ENCODE peak calls at places on chromosome 9, in five cellular contexts. I, E, F, M and B are unnamed samples.

GRCh38 chr9:34072868-34073590 is 24.3 kb upstream of the UBAP2 start:
- DNase-seq in M (peak; percentile 84), F (peak; percentile 83), I (no peak), E (no peak), B (no peak)

GRCh38 chr9:81690251-81690851 is 1.0 kb upstream of the TLE1 start:
- DNase-seq in M (peak; percentile 13), F (no peak), E (peak; percentile 63), I (no peak), B (no peak)

GRCh38 chr9:131274674-131275331 is 1.5 kb downstream of the FAM78A start:
- DNase-seq in I (no peak), M (no peak), E (peak; percentile 81), F (no peak), B (no peak)

GRCh38 chr9:27088981-27089380 is 20.0 kb upstream of the TEK start:
- DNase-seq in I (no peak), E (no peak), M (peak; percentile 64), F (peak; percentile 57), B (no peak)

GRCh38 chr9:135336722-135337490 is 142.7 kb upstream of the PPP1R26 start:
- DNase-seq in F (no peak), E (peak; percentile 46), I (no peak), M (no peak), B (no peak)

GRCh38 chr9:132878695-132879064 is at the start of gene SPACA9:
- DNase-seq in I (peak; percentile 6), F (peak; percentile 71), E (peak; percentile 87), M (peak; percentile 94), B (no peak)

GRCh38 chr9:87119328-87119881 is 172.1 kb upstream of the GAS1 start:
- DNase-seq in E (no peak), F (peak; percentile 90), I (no peak), M (peak; percentile 41), B (no peak)

GRCh38 chr9:19768798-19769197 is 20.0 kb downstream of the SLC24A2 start:
- DNase-seq in F (no peak), I (no peak), M (no peak), E (no peak), B (no peak)

GRCh38 chr9:94656190-94656589 is 16.9 kb upstream of the FBP1 start:
- DNase-seq in I (no peak), E (no peak), F (no peak), M (no peak), B (peak; percentile 36)

GRCh38 chr9:30913331-30913730 is 1471.1 kb upstream of the ACO1 start:
- DNase-seq in I (no peak), E (no peak), F (no peak), M (no peak), B (no peak)

GRCh38 chr9:34579097-34579818 is 10.3 kb downstream of the CNTFR start:
- DNase-seq in I (no peak), M (no peak), E (no peak), F (no peak), B (no peak)

GRCh38 chr9:100028201-100028784 is 70.5 kb downstream of the ERP44 start:
- DNase-seq in F (peak; percentile 77), M (peak; percentile 84), I (peak; percentile 49), E (no peak), B (peak; percentile 54)